ENCODE peak calls at places on chromosome 16, in five cellular contexts. B, Z, V, I and C are unnamed samples. For H3K27me3, the result is how much of the 10 kb centered on the place peaks cover.

GRCh38 chr16:50441758-50442157 is 73.0 kb upstream of the BRD7 start:
- DNase-seq in B (no peak), Z (no peak), V (no peak), I (no peak), C (peak)

GRCh38 chr16:48965391-48965790 is 316.2 kb downstream of the CBLN1 start:
- DNase-seq in B (no peak), Z (no peak), V (no peak), I (peak), C (no peak)

GRCh38 chr16:56910654-56911539 is 21.0 kb upstream of the HERPUD1 start:
- DNase-seq in B (no peak), Z (no peak), V (no peak), I (peak), C (peak)

GRCh38 chr16:77213542-77214108 is 14.4 kb downstream of the SYCE1L start:
- DNase-seq in B (no peak), Z (peak), V (peak), I (peak), C (no peak)

GRCh38 chr16:87431926-87432325 is 39.8 kb downstream of the MAP1LC3B start:
- DNase-seq in B (no peak), Z (no peak), V (no peak), I (peak), C (no peak)

GRCh38 chr16:49890876-49891275 is 35.0 kb upstream of the ZNF423 start:
- DNase-seq in B (no peak), Z (no peak), V (no peak), I (no peak), C (no peak)

GRCh38 chr16:75351183-75351582 is 82.1 kb downstream of the CFDP1 start:
- DNase-seq in B (no peak), Z (no peak), V (no peak), I (peak), C (no peak)

GRCh38 chr16:20611350-20611902 is 35.3 kb upstream of the ACSM2B start:
- DNase-seq in B (no peak), Z (no peak), V (no peak), I (no peak), C (peak)

GRCh38 chr16:55543470-55543869 is 23.0 kb upstream of the CAPNS2 start:
- DNase-seq in B (no peak), Z (no peak), V (no peak), I (peak), C (no peak)

GRCh38 chr16:85607796-85608514 is 5.2 kb upstream of the GSE1 start:
- DNase-seq in B (no peak), Z (no peak), V (no peak), I (no peak), C (no peak)

GRCh38 chr16:85133290-85133599 is 21.0 kb upstream of the CIBAR2 start:
- DNase-seq in B (no peak), Z (no peak), V (no peak), I (no peak), C (no peak)

GRCh38 chr16:29809031-29809747 is 2.8 kb upstream of the PRRT2 start:
- DNase-seq in B (no peak), Z (no peak), V (no peak), I (no peak), C (no peak)

GRCh38 chr16:59249049-59249448 is 514.9 kb upstream of the GOT2 start:
- DNase-seq in B (no peak), Z (no peak), V (no peak), I (no peak), C (no peak)

GRCh38 chr16:58125041-58125440 is 4.1 kb downstream of the CFAP20 start:
- DNase-seq in B (no peak), Z (no peak), V (no peak), I (no peak), C (no peak)
- H3K27me3 ChIP-seq in B (under half), Z (under half), V (under half), I (under half), C (under half)

DNA sequence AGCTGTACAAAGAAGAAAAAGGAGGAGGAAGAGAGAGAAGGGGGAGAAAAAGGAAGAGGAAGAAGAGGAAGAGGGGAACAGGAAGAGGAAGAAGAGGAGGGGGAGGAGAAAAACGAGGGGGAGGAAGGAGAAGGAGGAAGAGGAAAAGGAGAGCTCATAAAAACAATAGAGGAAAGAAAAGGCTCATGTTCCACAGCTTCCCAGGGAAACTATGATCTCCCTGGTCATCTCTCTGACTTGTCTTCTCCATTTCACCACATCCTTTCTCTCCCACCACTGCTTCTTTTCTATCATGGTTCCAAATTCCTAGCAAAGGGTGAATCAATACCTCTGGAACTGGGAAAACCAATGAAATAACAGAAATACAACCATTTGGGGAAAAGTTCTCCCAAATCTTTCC is 254.1 kb upstream of the ERCC4 start:
- DNase-seq in B (no peak), Z (no peak), V (no peak), I (no peak), C (no peak)
- H3K4me3 ChIP-seq in B (no peak), Z (no peak), V (no peak), I (no peak), C (no peak)

DNA sequence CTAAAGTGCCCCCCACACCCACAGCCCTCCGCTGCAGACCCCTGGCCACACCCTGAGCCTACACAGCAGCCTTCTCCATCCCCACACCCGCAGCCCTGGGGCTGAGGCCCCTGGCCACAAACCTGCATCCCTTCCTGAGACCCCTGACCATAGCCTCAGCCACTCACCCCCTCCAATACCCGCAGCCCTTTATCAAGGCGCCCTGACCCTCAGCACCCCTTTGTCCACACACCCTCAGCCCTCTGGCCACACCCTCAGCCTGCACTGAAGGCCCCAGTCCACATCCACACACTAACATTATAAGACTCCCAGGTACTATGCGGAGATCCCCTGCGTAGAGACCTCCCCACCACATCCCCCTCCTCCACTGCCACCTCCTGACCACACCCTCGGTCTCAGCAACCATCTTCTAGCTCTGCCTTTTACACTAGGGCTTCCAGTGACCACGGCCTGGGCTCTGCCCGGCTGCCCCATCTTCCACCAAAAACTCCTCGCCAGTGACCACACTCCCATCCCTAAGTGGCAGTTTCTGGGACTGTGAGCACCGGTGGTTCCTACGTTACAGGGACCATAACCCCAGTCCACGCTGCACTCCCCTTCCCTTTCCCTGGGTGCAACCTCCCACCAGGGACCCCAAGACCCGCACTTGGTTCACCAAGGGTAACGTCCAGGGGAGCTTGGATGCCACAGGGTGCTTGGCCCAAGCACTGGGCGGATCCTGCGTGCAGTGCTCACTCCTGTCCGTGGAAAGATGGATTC is 818 bp downstream of the TPPP3 start:
- DNase-seq in B (no peak), Z (no peak), V (no peak), I (no peak), C (no peak)
- H3K27ac ChIP-seq in B (no peak), Z (peak), V (no peak), I (no peak), C (no peak)

GRCh38 chr16:10835281-10835931 is 16.8 kb upstream of the TVP23A start:
- DNase-seq in B (no peak), Z (no peak), V (no peak), I (no peak), C (no peak)

GRCh38 chr16:10840703-10841102 is 22.1 kb upstream of the TVP23A start:
- DNase-seq in B (no peak), Z (no peak), V (no peak), I (no peak), C (no peak)

GRCh38 chr16:10839271-10839661 is 20.7 kb upstream of the TVP23A start:
- DNase-seq in B (no peak), Z (no peak), V (no peak), I (no peak), C (no peak)

GRCh38 chr16:10836174-10836853 is 17.7 kb upstream of the TVP23A start:
- DNase-seq in B (no peak), Z (no peak), V (no peak), I (no peak), C (no peak)

GRCh38 chr16:10838611-10839270 is 20.1 kb upstream of the TVP23A start:
- DNase-seq in B (no peak), Z (no peak), V (no peak), I (no peak), C (no peak)
- H3K27me3 ChIP-seq in B (under half), Z (under half), V (under half), I (under half), C (under half)

GRCh38 chr16:25013049-25013448 is 2.1 kb downstream of the ARHGAP17 start:
- DNase-seq in B (no peak), Z (no peak), V (no peak), I (no peak), C (no peak)
- H3K4me3 ChIP-seq in B (no peak), Z (no peak), V (peak), I (peak), C (peak)